ENCODE peak calls at places on chromosomes 4 and X, in ten cellular contexts. S is epithelial cell of esophagus; F is fibroblast of the conjunctiva; B is fibroblast of mammary gland; M is iris pigment epithelial cell; Z is A549; W is GM13976; D is CD4-positive, alpha-beta T cell; K is activated CD4-positive, alpha-beta T cell treated with anti-CD3 and anti-CD28 coated beads for 36 hours; G is astrocyte of the spinal cord. N is an unnamed sample.
A peak's percentile ranks its signal among the peaks of the same experiment; 100 is the strongest.

GRCh38 chr4:153146031-153146430 is 58.2 kb upstream of the TRIM2 start:
- DNase-seq in S (peak; percentile 66), F (no peak), B (no peak), M (peak; percentile 7), Z (no peak), W (no peak), D (no peak), K (no peak), G (no peak), N (no peak)

GRCh38 chrX:100829730-100830129 is 9.5 kb downstream of the CSTF2 start:
- DNase-seq in S (peak; percentile 73), F (peak; percentile 1), B (peak; percentile 28), M (peak; percentile 77), Z (no peak), W (no peak), D (no peak), K (peak; percentile 35), G (peak; percentile 10), N (no peak)

GRCh38 chrX:105821471-105822081 is 763 bp upstream of the NRK start:
- DNase-seq in S (peak; percentile 65), F (no peak), B (no peak), M (peak; percentile 51), Z (no peak), W (no peak), D (no peak), K (no peak), G (peak; percentile 41), N (peak; percentile 4)

GRCh38 chr4:62791386-62791785 is 1591.3 kb downstream of the ADGRL3 start:
- DNase-seq in S (no peak), F (no peak), B (no peak), M (no peak), Z (no peak), W (no peak), D (no peak), K (no peak), G (no peak), N (no peak)

GRCh38 chr4:61024610-61025009 is 175.5 kb upstream of the ADGRL3 start:
- DNase-seq in S (no peak), F (no peak), B (no peak), M (no peak), Z (no peak), W (no peak), D (no peak), K (no peak), G (no peak), N (no peak)

GRCh38 chr4:155657169-155657568 is 9.5 kb upstream of the GUCY1A1 start:
- DNase-seq in S (no peak), F (no peak), B (peak; percentile 83), M (no peak), Z (no peak), W (no peak), D (no peak), K (no peak), G (no peak), N (no peak)

GRCh38 chrX:40867352-40867751 is 132.0 kb upstream of the MED14 start:
- DNase-seq in S (peak; percentile 76), F (no peak), B (peak; percentile 36), M (peak; percentile 67), Z (peak; percentile 31), W (no peak), D (no peak), K (no peak), G (peak; percentile 52), N (no peak)

GRCh38 chr4:22957774-22958173 is 265.0 kb downstream of the GBA3 start:
- DNase-seq in S (no peak), F (no peak), B (no peak), M (no peak), Z (no peak), W (no peak), D (no peak), K (no peak), G (no peak), N (no peak)

GRCh38 chr4:181432347-181432746 is 810.9 kb upstream of the TENM3 start:
- DNase-seq in S (no peak), F (no peak), B (no peak), M (no peak), Z (no peak), W (no peak), D (no peak), K (no peak), G (no peak), N (no peak)

GRCh38 chrX:14872355-14872754 is 514 bp downstream of the FANCB start:
- DNase-seq in S (no peak), F (no peak), B (no peak), M (no peak), Z (no peak), W (no peak), D (no peak), K (peak; percentile 31), G (no peak), N (no peak)

GRCh38 chrX:76148753-76149152 is 24.1 kb upstream of the PBDC1 start:
- DNase-seq in S (peak; percentile 17), F (peak; percentile 5), B (peak; percentile 43), M (peak; percentile 39), Z (no peak), W (no peak), D (peak; percentile 40), K (peak; percentile 62), G (peak; percentile 62), N (peak; percentile 5)

GRCh38 chr4:138797646-138798045 is 217.9 kb upstream of the NOCT start:
- DNase-seq in S (no peak), F (no peak), B (no peak), M (no peak), Z (no peak), W (no peak), D (no peak), K (no peak), G (no peak), N (no peak)

GRCh38 chrX:30821116-30821515 is 67.9 kb downstream of the TAB3 start:
- DNase-seq in S (peak; percentile 28), F (no peak), B (no peak), M (no peak), Z (no peak), W (no peak), D (no peak), K (no peak), G (no peak), N (no peak)